ENCODE peak calls at places on chromosomes 11 and 22, in eight cellular contexts. B is H54; H is germinal center; S is activated T-cell treated with anti-CD3 and anti-CD28 coated beads, Interleukin-2, amount 50 U/mL, for 72 hours; Y is heart left ventricle; L is cerebellum; W is hippocampal formation; J is neuronal stem cell. A is an unnamed sample.

GRCh38 chr22:40654522-40655167 is 18.1 kb upstream of the MRTFA start:
- DNase-seq in B (no peak), H (no peak), S (no peak), Y (peak), L (peak), W (peak), J (no peak), A (peak)

GRCh38 chr11:133477263-133477625 is 55.1 kb downstream of the OPCML start:
- DNase-seq in B (no peak), H (no peak), S (no peak), Y (no peak), L (no peak), W (no peak), J (no peak), A (no peak)

GRCh38 chr11:66976925-66977324 is 1.8 kb downstream of the C11orf86 start:
- DNase-seq in B (no peak), H (no peak), S (no peak), Y (no peak), L (no peak), W (no peak), J (no peak), A (no peak)

GRCh38 chr22:43154887-43155536 is 3.7 kb downstream of the TSPO start:
- DNase-seq in B (no peak), H (no peak), S (no peak), Y (peak), L (no peak), W (no peak), J (no peak), A (no peak)

GRCh38 chr11:122505304-122506006 is 150.1 kb upstream of the UBASH3B start:
- DNase-seq in B (peak), H (peak), S (peak), Y (peak), L (peak), W (peak), J (peak), A (peak)

GRCh38 chr11:1234771-1235614 is 12.1 kb downstream of the MUC5B start:
- DNase-seq in B (no peak), H (no peak), S (no peak), Y (peak), L (no peak), W (no peak), J (no peak), A (no peak)

GRCh38 chr11:68380786-68381622 is 68.6 kb downstream of the LRP5 start:
- DNase-seq in B (no peak), H (no peak), S (no peak), Y (peak), L (no peak), W (no peak), J (no peak), A (no peak)

GRCh38 chr11:69943066-69943465 is 123.8 kb upstream of the FGF3 start:
- DNase-seq in B (no peak), H (no peak), S (no peak), Y (no peak), L (no peak), W (no peak), J (no peak), A (no peak)

GRCh38 chr22:24807284-24807950 is 1.4 kb downstream of the SGSM1 start:
- DNase-seq in B (no peak), H (no peak), S (no peak), Y (peak), L (peak), W (no peak), J (no peak), A (no peak)

GRCh38 chr11:69221086-69221485 is 65.4 kb downstream of the SMIM38 start:
- DNase-seq in B (no peak), H (no peak), S (no peak), Y (no peak), L (no peak), W (no peak), J (no peak), A (no peak)

GRCh38 chr22:36819112-36819511 is 2.3 kb upstream of the PVALB start:
- DNase-seq in B (no peak), H (no peak), S (no peak), Y (no peak), L (no peak), W (no peak), J (no peak), A (no peak)

GRCh38 chr22:46043816-46044717 is 67.1 kb upstream of the WNT7B start:
- DNase-seq in B (no peak), H (no peak), S (no peak), Y (peak), L (peak), W (no peak), J (no peak), A (peak)

GRCh38 chr11:11396290-11397042 is 43.4 kb upstream of the CSNK2A3 start:
- DNase-seq in B (peak), H (no peak), S (no peak), Y (no peak), L (no peak), W (no peak), J (no peak), A (no peak)

GRCh38 chr11:74319139-74319538 is 7.7 kb upstream of the P4HA3 start:
- DNase-seq in B (peak), H (no peak), S (no peak), Y (no peak), L (no peak), W (no peak), J (no peak), A (no peak)

GRCh38 chr11:729492-730074 is 17.7 kb upstream of the TALDO1 start:
- DNase-seq in B (no peak), H (no peak), S (no peak), Y (no peak), L (no peak), W (peak), J (no peak), A (peak)

GRCh38 chr11:110131386-110132123 is 38.4 kb downstream of the ZC3H12C start:
- DNase-seq in B (no peak), H (no peak), S (no peak), Y (no peak), L (no peak), W (no peak), J (peak), A (no peak)

GRCh38 chr11:118290923-118291322 is 13.6 kb upstream of the CD3E start:
- DNase-seq in B (no peak), H (no peak), S (peak), Y (no peak), L (peak), W (no peak), J (no peak), A (peak)

A was measured in globus pallidus.